ENCODE peak calls at places on chromosome 7, in five cellular contexts. P is BJ, L is keratinocyte, G is fibroblast of the aortic adventitia, U is colonic mucosa. I is an unnamed sample.

GRCh38 chr7:73452999-73453635 is 19.5 kb downstream of the FZD9 start:
- DNase-seq in P (no peak), L (no peak), G (peak), U (no peak), I (no peak)

GRCh38 chr7:27575647-27576046 is 87.0 kb downstream of the HIBADH start:
- DNase-seq in P (no peak), L (no peak), G (no peak), U (no peak), I (no peak)

GRCh38 chr7:149423441-149423970 is 37.4 kb downstream of the ZNF777 start:
- DNase-seq in P (no peak), L (no peak), G (peak), U (no peak), I (no peak)

GRCh38 chr7:91228927-91229326 is 35.3 kb upstream of the FZD1 start:
- DNase-seq in P (no peak), L (no peak), G (no peak), U (no peak), I (no peak)

GRCh38 chr7:1329261-1329660 is 96.6 kb downstream of the UNCX start:
- DNase-seq in P (no peak), L (no peak), G (no peak), U (no peak), I (no peak)

GRCh38 chr7:120052884-120053382 is 220.0 kb upstream of the KCND2 start:
- DNase-seq in P (peak), L (no peak), G (peak), U (no peak), I (peak)

GRCh38 chr7:95517458-95517857 is 31.7 kb downstream of the ASB4 start:
- DNase-seq in P (no peak), L (no peak), G (no peak), U (no peak), I (no peak)

GRCh38 chr7:10237306-10237705 is 736.4 kb upstream of the PHF14 start:
- DNase-seq in P (no peak), L (peak), G (no peak), U (no peak), I (no peak)

GRCh38 chr7:116617878-116618277 is 54.1 kb upstream of the MET start:
- DNase-seq in P (no peak), L (no peak), G (no peak), U (no peak), I (no peak)

GRCh38 chr7:72446131-72446530 is 34.0 kb upstream of the CALN1 start:
- DNase-seq in P (no peak), L (no peak), G (no peak), U (no peak), I (no peak)

GRCh38 chr7:36985866-36986402 is 261.6 kb upstream of the AOAH start:
- DNase-seq in P (no peak), L (no peak), G (no peak), U (no peak), I (no peak)

GRCh38 chr7:78472519-78472918 is 673.9 kb downstream of the PHTF2 start:
- DNase-seq in P (peak), L (no peak), G (peak), U (no peak), I (peak)

GRCh38 chr7:108010377-108010776 is 7.4 kb upstream of the LAMB1 start:
- DNase-seq in P (no peak), L (no peak), G (no peak), U (no peak), I (no peak)

GRCh38 chr7:30252885-30253795 is 31.3 kb upstream of the ZNRF2 start:
- DNase-seq in P (no peak), L (no peak), G (no peak), U (peak), I (no peak)

GRCh38 chr7:90178592-90179279 is 24.5 kb downstream of the STEAP1 start:
- DNase-seq in P (no peak), L (peak), G (peak), U (no peak), I (peak)

GRCh38 chr7:94417261-94417660 is 22.6 kb downstream of the COL1A2 start:
- DNase-seq in P (no peak), L (no peak), G (peak), U (no peak), I (no peak)

GRCh38 chr7:6430271-6430940 is 17.3 kb downstream of the DAGLB start:
- DNase-seq in P (no peak), L (no peak), G (peak), U (no peak), I (no peak)

GRCh38 chr7:83547526-83547925 is 101.4 kb downstream of the SEMA3E start:
- DNase-seq in P (no peak), L (no peak), G (peak), U (peak), I (peak)

GRCh38 chr7:96224682-96225081 is 97.2 kb downstream of the SLC25A13 start:
- DNase-seq in P (no peak), L (no peak), G (no peak), U (no peak), I (no peak)

GRCh38 chr7:134831862-134832261 is 52.4 kb downstream of the CALD1 start:
- DNase-seq in P (no peak), L (no peak), G (no peak), U (no peak), I (no peak)

GRCh38 chr7:54995631-54996340 is 23.0 kb upstream of the EGFR start:
- DNase-seq in P (peak), L (no peak), G (peak), U (peak), I (peak)

GRCh38 chr7:26618458-26618857 is 245.9 kb downstream of the SKAP2 start:
- DNase-seq in P (no peak), L (no peak), G (no peak), U (no peak), I (no peak)

GRCh38 chr7:106110885-106111670 is 1.0 kb downstream of the SYPL1 start:
- DNase-seq in P (no peak), L (no peak), G (peak), U (peak), I (no peak)

GRCh38 chr7:18792866-18793595 is 297.5 kb downstream of the HDAC9 start:
- DNase-seq in P (no peak), L (no peak), G (peak), U (no peak), I (no peak)

GRCh38 chr7:149245244-149245643 is 5.8 kb downstream of the ZNF212 start:
- DNase-seq in P (no peak), L (no peak), G (no peak), U (no peak), I (no peak)

GRCh38 chr7:129535896-129536295 is 33.6 kb downstream of the SMKR1 start:
- DNase-seq in P (no peak), L (no peak), G (no peak), U (no peak), I (no peak)

GRCh38 chr7:1693419-1693990 is 23.4 kb downstream of the ELFN1 start:
- DNase-seq in P (no peak), L (no peak), G (no peak), U (no peak), I (no peak)

GRCh38 chr7:103123529-103123928 is 25.4 kb downstream of the NAPEPLD start:
- DNase-seq in P (no peak), L (no peak), G (no peak), U (no peak), I (no peak)

GRCh38 chr7:47677093-47677492 is 95.2 kb upstream of the TNS3 start:
- DNase-seq in P (no peak), L (no peak), G (no peak), U (no peak), I (no peak)

GRCh38 chr7:5012985-5013384 is 32.7 kb upstream of the RBAK start:
- DNase-seq in P (no peak), L (no peak), G (no peak), U (no peak), I (no peak)
- H3K4me3 ChIP-seq in P (no peak), L (no peak), G (no peak), U (no peak), I (no peak)

GRCh38 chr7:43764039-43764789 is 5.7 kb downstream of the BLVRA start:
- DNase-seq in P (no peak), L (no peak), G (no peak), U (peak), I (no peak)
- H3K4me3 ChIP-seq in P (no peak), L (peak), G (no peak), U (no peak), I (no peak)

GRCh38 chr7:70599446-70600190 is 532.3 kb upstream of the GALNT17 start:
- DNase-seq in P (no peak), L (peak), G (no peak), U (peak), I (no peak)
- H3K4me3 ChIP-seq in P (no peak), L (no peak), G (no peak), U (no peak), I (no peak)

GRCh38 chr7:51314726-51315125 is 1.9 kb downstream of the COBL start:
- DNase-seq in P (no peak), L (no peak), G (no peak), U (no peak), I (no peak)
- H3K4me3 ChIP-seq in P (no peak), L (no peak), G (no peak), U (no peak), I (no peak)

DNA sequence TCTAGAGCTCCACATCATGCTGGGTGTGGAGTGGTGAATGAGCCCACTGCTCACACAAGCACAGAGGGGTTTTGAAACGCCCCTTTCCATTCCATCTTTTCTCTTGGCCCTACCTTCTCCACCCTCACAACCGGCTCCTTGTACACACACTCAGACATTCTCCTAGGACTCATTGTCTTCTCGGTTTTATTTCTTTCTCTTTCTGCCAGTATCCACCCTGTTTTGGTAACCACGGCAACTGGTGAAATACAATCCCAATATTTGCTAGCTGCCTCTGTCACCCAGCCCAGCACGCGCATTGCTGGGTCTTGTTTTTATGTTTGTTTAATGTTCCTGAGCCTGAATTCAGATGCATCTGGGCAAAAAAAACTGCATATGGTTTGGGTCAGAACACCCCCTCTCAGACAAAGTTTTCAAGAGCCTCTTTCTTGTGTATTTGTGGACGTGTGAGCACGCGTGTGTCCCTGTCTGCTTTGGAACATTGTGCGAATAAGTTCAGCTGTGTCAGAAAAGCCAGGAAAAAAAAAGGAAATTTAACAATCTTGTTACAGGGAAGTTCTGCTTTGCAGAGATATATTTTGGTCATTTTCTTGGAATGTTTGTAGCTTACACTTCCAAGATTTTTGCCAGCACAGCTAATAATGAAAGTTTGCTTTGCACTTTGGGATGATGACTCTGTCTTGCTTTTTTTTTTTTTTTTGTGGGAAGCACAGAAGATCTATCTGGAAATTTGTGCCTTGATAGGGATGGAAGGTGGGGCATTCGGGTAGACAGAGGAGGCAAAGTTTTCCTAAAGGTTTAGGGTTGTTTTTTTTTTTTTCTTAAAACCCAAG is 225.9 kb downstream of the TRIL start:
- DNase-seq in P (no peak), L (no peak), G (peak), U (no peak), I (no peak)
- H3K4me3 ChIP-seq in P (no peak), L (no peak), G (peak), U (no peak), I (peak)

GRCh38 chr7:193538-194256 is 1.3 kb downstream of the FAM20C start:
- DNase-seq in P (no peak), L (no peak), G (peak), U (peak), I (no peak)
- H3K4me3 ChIP-seq in P (peak), L (peak), G (peak), U (peak), I (peak)

I was measured in skeletal muscle cell.